ENCODE peak calls at places on chromosomes 12 and 14, in six cellular contexts. C is CD8-positive, alpha-beta T cell; H is stomach; K is body of pancreas; P is mesendoderm; T is fibroblast of lung. R is an unnamed sample. For H3K4me1, the result is how much of the 10 kb centered on the place peaks cover.

GRCh38 chr14:57493467-57494181 is at the start of gene CCDC198:
- DNase-seq in P (no peak), H (no peak), C (no peak), K (peak), T (peak), R (no peak)

GRCh38 chr14:29240046-29240445 is 473.5 kb downstream of the FOXG1 start:
- DNase-seq in P (no peak), H (no peak), T (peak), K (no peak), C (no peak), R (no peak)

GRCh38 chr12:96198970-96199369 is 4.8 kb downstream of the ELK3 start:
- DNase-seq in P (no peak), C (no peak), K (no peak), H (no peak), T (peak), R (no peak)

GRCh38 chr14:22651586-22651985 is 7.4 kb upstream of the OR6J1 start:
- DNase-seq in P (no peak), H (no peak), C (no peak), K (no peak), T (no peak), R (no peak)

GRCh38 chr12:81492131-81492720 is 266.9 kb downstream of the PPFIA2 start:
- DNase-seq in C (no peak), H (no peak), P (peak), T (peak), K (no peak), R (no peak)

GRCh38 chr12:9227953-9228352 is 19.8 kb upstream of the PZP start:
- DNase-seq in C (no peak), H (no peak), T (no peak), K (no peak), P (no peak), R (no peak)

GRCh38 chr14:91119556-91120311 is 5.9 kb downstream of the DGLUCY start:
- DNase-seq in C (no peak), P (no peak), H (peak), K (no peak), T (peak), R (no peak)

GRCh38 chr12:112125250-112125999 is at the start of gene TRAFD1:
- DNase-seq in C (peak), T (peak), H (peak), K (peak), P (peak), R (peak)

GRCh38 chr14:72924332-72924731 is 1.9 kb upstream of the DCAF4 start:
- DNase-seq in C (no peak), T (no peak), K (peak), H (peak), P (no peak), R (no peak)

GRCh38 chr14:73594491-73594890 is 2.8 kb downstream of the ACOT4 start:
- DNase-seq in P (no peak), C (no peak), K (no peak), T (no peak), H (no peak), R (no peak)

GRCh38 chr12:89384050-89384749 is 31.9 kb upstream of the DUSP6 start:
- DNase-seq in T (peak), C (no peak), K (peak), H (peak), P (peak), R (no peak)

GRCh38 chr12:99235381-99235780 is 412.2 kb upstream of the GARIN6 start:
- DNase-seq in P (no peak), C (no peak), H (no peak), T (no peak), K (no peak), R (no peak)

GRCh38 chr14:85573406-85573805 is 43.5 kb downstream of the FLRT2 start:
- DNase-seq in K (no peak), H (no peak), P (peak), C (no peak), T (peak), R (no peak)

GRCh38 chr12:11801643-11802042 is 152.2 kb downstream of the ETV6 start:
- DNase-seq in K (no peak), C (no peak), T (no peak), P (no peak), H (no peak), R (no peak)

GRCh38 chr12:62724285-62724684 is 210.7 kb downstream of the PPM1H start:
- DNase-seq in C (no peak), P (no peak), T (no peak), H (no peak), K (no peak), R (no peak)

GRCh38 chr12:24133385-24133784 is 183.9 kb upstream of the SOX5 start:
- DNase-seq in P (peak), H (no peak), C (no peak), T (no peak), K (no peak), R (no peak)

GRCh38 chr12:48389409-48389808 is 38.7 kb upstream of the ZNF641 start:
- DNase-seq in P (no peak), H (no peak), T (no peak), C (no peak), K (no peak), R (no peak)

GRCh38 chr14:101730626-101731186 is 30.8 kb upstream of the PPP2R5C start:
- DNase-seq in P (no peak), C (no peak), K (no peak), T (no peak), H (no peak), R (no peak)

DNA sequence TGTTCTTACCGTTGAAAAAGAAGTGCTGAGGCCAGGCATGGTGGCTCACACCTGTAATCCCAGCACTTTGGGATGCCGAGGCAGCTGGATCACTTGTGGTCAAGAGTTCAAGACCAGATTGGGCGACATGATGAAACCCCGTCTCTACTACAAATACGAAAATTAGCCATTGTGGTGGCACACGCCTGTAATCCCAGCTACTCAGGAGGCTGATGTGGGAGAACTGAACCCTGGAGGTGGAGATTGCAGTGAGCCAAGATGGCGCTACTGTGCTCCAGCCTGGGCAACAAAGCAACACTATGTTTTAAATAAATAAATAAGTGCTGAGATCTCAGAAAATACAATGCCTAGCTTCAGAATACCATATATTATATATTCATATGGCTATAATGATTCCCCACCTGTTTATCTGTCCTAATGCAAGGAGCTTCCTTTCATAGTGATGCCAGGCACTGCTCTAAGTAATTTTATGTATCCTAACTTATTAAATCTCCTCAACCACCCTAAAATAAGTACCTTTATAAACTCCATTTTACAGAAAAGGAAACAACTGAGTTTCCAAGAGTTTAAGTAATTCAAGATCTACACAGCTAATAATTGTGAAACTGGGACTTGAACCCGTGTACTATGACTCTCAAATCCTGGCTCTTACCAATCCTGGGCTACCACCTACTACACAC is 7.3 kb downstream of the PHLDA1 start:
- DNase-seq in C (no peak), H (no peak), P (no peak), T (peak), K (no peak), R (no peak)
- H3K4me1 ChIP-seq in C (under half), H (under half), P (under half), T (under half), K (under half), R (half or more)

GRCh38 chr12:68638171-68638570 is 27.5 kb downstream of the RAP1B start:
- DNase-seq in P (no peak), C (no peak), K (no peak), H (no peak), T (no peak), R (no peak)
- H3K4me1 ChIP-seq in P (under half), C (half or more), K (under half), H (under half), T (under half), R (under half)

DNA sequence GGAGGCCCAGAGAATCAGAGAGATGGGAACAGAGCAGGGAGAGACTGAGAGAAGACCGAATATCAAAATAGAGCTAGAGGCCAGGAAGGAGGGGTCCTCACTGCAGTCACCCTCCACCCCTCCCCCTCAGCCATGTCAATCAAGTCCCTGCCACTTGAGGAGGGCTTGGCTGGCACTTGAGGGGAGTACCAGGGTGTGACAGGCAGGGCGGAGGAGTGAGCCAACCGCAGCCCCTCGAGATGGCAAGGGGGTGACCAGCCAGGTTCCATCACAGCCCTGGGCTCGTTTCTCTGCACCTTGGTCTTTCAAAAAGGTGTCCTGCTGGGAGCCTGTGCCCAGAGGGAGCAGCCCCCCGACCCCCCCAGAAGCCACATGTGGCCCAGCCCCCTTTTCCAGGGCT is 4.2 kb downstream of the AQP5 start:
- DNase-seq in T (no peak), K (no peak), H (no peak), P (no peak), C (no peak), R (no peak)
- H3K4me1 ChIP-seq in T (under half), K (under half), H (under half), P (under half), C (under half), R (under half)

GRCh38 chr14:21233457-21234076 is 35.7 kb downstream of the HNRNPC start:
- DNase-seq in T (no peak), K (no peak), C (no peak), P (peak), H (no peak), R (no peak)
- H3K4me1 ChIP-seq in T (under half), K (half or more), C (half or more), P (under half), H (under half), R (under half)

GRCh38 chr14:93759781-93760307 is 28.4 kb downstream of the PRIMA1 start:
- DNase-seq in P (no peak), K (no peak), T (no peak), H (no peak), C (no peak), R (no peak)

GRCh38 chr14:93764211-93764659 is 24.1 kb downstream of the PRIMA1 start:
- DNase-seq in K (no peak), H (no peak), T (peak), C (no peak), P (no peak), R (no peak)

GRCh38 chr14:93765970-93766369 is 22.3 kb downstream of the PRIMA1 start:
- DNase-seq in C (no peak), H (no peak), P (no peak), K (no peak), T (no peak), R (no peak)

GRCh38 chr14:93765032-93765626 is 23.2 kb downstream of the PRIMA1 start:
- DNase-seq in H (no peak), C (no peak), K (no peak), P (no peak), T (no peak), R (no peak)
- H3K4me1 ChIP-seq in H (under half), C (under half), K (under half), P (under half), T (under half), R (under half)